ENCODE peak calls at places on chromosomes 6 and 20, in five cellular contexts. V is lower lobe of right lung, M is tibial artery, R is OCI-LY7, P is A549. N is an unnamed sample.

GRCh38 chr6:129519750-129520149 is 190.2 kb downstream of the ARHGAP18 start:
- DNase-seq in V (no peak), M (no peak), R (no peak), P (no peak), N (no peak)

GRCh38 chr20:40134176-40134575 is 554.9 kb downstream of the MAFB start:
- DNase-seq in V (no peak), M (no peak), R (no peak), P (no peak), N (no peak)

GRCh38 chr20:63940472-63941266 is 15.5 kb downstream of the UCKL1 start:
- DNase-seq in V (peak; percentile 47), M (peak; percentile 64), R (no peak), P (no peak), N (peak; percentile 15)

GRCh38 chr6:137715589-137716045 is 151.4 kb upstream of the TNFAIP3 start:
- DNase-seq in V (no peak), M (no peak), R (no peak), P (no peak), N (no peak)

GRCh38 chr6:11460001-11460668 is 77.4 kb upstream of the TMEM170B start:
- DNase-seq in V (no peak), M (no peak), R (peak; percentile 56), P (peak; percentile 34), N (no peak)

GRCh38 chr6:155589190-155589589 is 133.6 kb upstream of the NOX3 start:
- DNase-seq in V (no peak), M (no peak), R (no peak), P (no peak), N (no peak)

GRCh38 chr20:50313223-50313820 is 122.7 kb downstream of the CEBPB start:
- DNase-seq in V (no peak), M (peak; percentile 39), R (no peak), P (peak; percentile 85), N (no peak)

GRCh38 chr20:62668441-62669027 is 26.2 kb downstream of the SLCO4A1 start:
- DNase-seq in V (no peak), M (peak; percentile 79), R (peak; percentile 24), P (peak; percentile 72), N (peak; percentile 66)

GRCh38 chr6:34969662-34970265 is 80.7 kb downstream of the ANKS1A start:
- DNase-seq in V (no peak), M (no peak), R (no peak), P (no peak), N (no peak)

GRCh38 chr20:45857836-45858250 is 429 bp downstream of the ZSWIM3 start:
- DNase-seq in V (no peak), M (no peak), R (peak; percentile 58), P (no peak), N (no peak)

GRCh38 chr20:6698056-6698455 is 69.4 kb upstream of the BMP2 start:
- DNase-seq in V (no peak), M (no peak), R (no peak), P (no peak), N (no peak)

GRCh38 chr6:158769696-158770446 is 49.3 kb downstream of the EZR start:
- DNase-seq in V (no peak), M (peak; percentile 52), R (no peak), P (no peak), N (peak; percentile 53)

GRCh38 chr20:57664476-57664875 is 44.2 kb upstream of the ZBP1 start:
- DNase-seq in V (peak; percentile 42), M (no peak), R (no peak), P (no peak), N (peak; percentile 13)

GRCh38 chr20:56400001-56400640 is 7.7 kb downstream of the CSTF1 start:
- DNase-seq in V (no peak), M (no peak), R (peak; percentile 66), P (peak; percentile 71), N (no peak)

GRCh38 chr20:63738687-63739128 is 868 bp upstream of the SLC2A4RG start:
- DNase-seq in V (peak; percentile 79), M (peak; percentile 88), R (peak; percentile 32), P (no peak), N (peak; percentile 77)

GRCh38 chr20:33053291-33054106 is at the start of gene BPIFB3:
- DNase-seq in V (no peak), M (no peak), R (no peak), P (no peak), N (no peak)

GRCh38 chr6:44223471-44224153 is at the start of gene SLC29A1:
- DNase-seq in V (peak; percentile 88), M (peak; percentile 93), R (peak; percentile 91), P (peak; percentile 69), N (peak; percentile 89)

GRCh38 chr6:30844118-30844535 is 40.2 kb upstream of the DDR1 start:
- DNase-seq in V (no peak), M (no peak), R (no peak), P (peak; percentile 33), N (no peak)

GRCh38 chr20:36572701-36573102 is 695 bp upstream of the TGIF2 start:
- DNase-seq in V (no peak), M (no peak), R (no peak), P (peak; percentile 19), N (no peak)

GRCh38 chr20:46099491-46100287 is 9.9 kb upstream of the NCOA5 start:
- DNase-seq in V (no peak), M (no peak), R (peak; percentile 20), P (no peak), N (peak; percentile 23)

GRCh38 chr6:130679684-130680083 is 147.5 kb upstream of the SMLR1 start:
- DNase-seq in V (no peak), M (no peak), R (no peak), P (no peak), N (no peak)

GRCh38 chr20:57734754-57735153 is 24.9 kb upstream of the PMEPA1 start:
- DNase-seq in V (no peak), M (no peak), R (no peak), P (no peak), N (no peak)

GRCh38 chr6:149763866-149764265 is 14.3 kb downstream of the PCMT1 start:
- DNase-seq in V (no peak), M (no peak), R (no peak), P (no peak), N (no peak)

GRCh38 chr6:73325656-73326055 is 28.4 kb downstream of the DPPA5 start:
- DNase-seq in V (no peak), M (no peak), R (peak; percentile 22), P (no peak), N (no peak)

GRCh38 chr6:139126255-139126654 is 8.6 kb upstream of the HECA start:
- DNase-seq in V (no peak), M (no peak), R (no peak), P (no peak), N (no peak)

GRCh38 chr6:136123464-136123863 is 126.6 kb downstream of the MTFR2 start:
- DNase-seq in V (no peak), M (no peak), R (no peak), P (no peak), N (no peak)

GRCh38 chr20:13749811-13750210 is 34.9 kb downstream of the ESF1 start:
- DNase-seq in V (no peak), M (no peak), R (no peak), P (no peak), N (no peak)

GRCh38 chr6:138833819-138834539 is 38.1 kb downstream of the ECT2L start:
- DNase-seq in V (no peak), M (no peak), R (no peak), P (no peak), N (peak; percentile 68)

GRCh38 chr6:30364591-30364990 is 19.6 kb downstream of the RPP21 start:
- DNase-seq in V (no peak), M (no peak), R (peak; percentile 11), P (peak; percentile 6), N (no peak)

DNA sequence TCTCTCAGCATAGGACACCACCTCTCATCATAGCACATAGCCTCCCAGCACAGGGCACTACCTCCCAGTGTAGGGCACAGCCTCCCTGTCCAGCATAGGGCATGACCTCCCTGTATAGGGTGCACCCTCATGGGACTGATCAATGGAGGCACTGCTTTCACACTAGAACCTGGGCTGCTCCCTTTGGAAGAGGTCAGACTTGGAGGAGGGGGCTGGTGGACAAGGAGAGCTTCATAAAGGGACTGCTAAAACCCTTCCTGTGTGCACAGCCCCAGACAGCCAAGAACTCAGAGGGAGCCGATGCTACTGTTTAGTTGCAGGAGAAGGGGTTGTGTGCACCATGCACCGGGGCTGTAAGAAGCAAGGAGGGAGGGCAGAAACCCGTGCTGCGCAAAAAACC is 21.9 kb upstream of the CST4 start:
- DNase-seq in V (no peak), M (no peak), R (no peak), P (no peak), N (no peak)
- TF ChIP-seq CTCF in V (no peak), M (no peak), R (no peak), P (no peak), N (no peak)

GRCh38 chr20:10443936-10444335 is 8.8 kb downstream of the SLX4IP start:
- DNase-seq in V (no peak), M (no peak), R (no peak), P (no peak), N (no peak)

GRCh38 chr20:10449270-10449669 is 14.2 kb downstream of the SLX4IP start:
- DNase-seq in V (no peak), M (no peak), R (no peak), P (no peak), N (no peak)

GRCh38 chr20:10445758-10446157 is 10.7 kb downstream of the SLX4IP start:
- DNase-seq in V (no peak), M (no peak), R (no peak), P (no peak), N (no peak)

GRCh38 chr20:10448270-10449156 is 13.4 kb downstream of the SLX4IP start:
- DNase-seq in V (no peak), M (no peak), R (no peak), P (no peak), N (no peak)

DNA sequence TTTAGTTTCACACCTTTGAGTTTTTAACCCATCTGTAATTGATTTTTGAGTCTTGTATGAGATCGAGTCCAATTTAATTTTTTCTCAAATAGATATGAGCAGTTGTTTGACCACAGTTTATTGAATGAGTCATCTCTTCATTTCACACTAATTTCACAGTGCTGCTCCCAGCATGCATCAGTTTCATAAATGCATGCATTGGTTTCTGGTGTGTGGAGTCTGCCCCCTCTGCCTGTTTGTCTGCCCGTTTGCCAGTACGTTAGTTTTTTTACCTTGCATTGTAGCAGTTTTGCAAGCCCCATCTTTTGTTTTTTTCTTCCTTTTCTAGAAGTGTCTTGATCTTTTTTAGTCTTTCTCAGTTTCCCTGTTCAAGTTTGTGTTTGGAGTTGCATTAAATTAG is 11.9 kb downstream of the SLX4IP start:
- DNase-seq in V (no peak), M (no peak), R (peak; percentile 54), P (peak; percentile 86), N (no peak)
- H3K27ac ChIP-seq in V (no peak overlapping the region), M (no peak overlapping the region), R (no peak overlapping the region), P (peak overlapping the region; percentile 78), N (no peak overlapping the region)

GRCh38 chr6:51892339-51892738 is 195.1 kb downstream of the PKHD1 start:
- DNase-seq in V (no peak), M (no peak), R (no peak), P (no peak), N (no peak)
- H3K9me3 ChIP-seq in V (no peaks in the 10 kb centered on the region), M (no peaks in the 10 kb centered on the region), R (no peaks in the 10 kb centered on the region), P (no peaks in the 10 kb centered on the region), N (no peaks in the 10 kb centered on the region)

GRCh38 chr6:152957796-152958195 is 25.0 kb downstream of the FBXO5 start:
- DNase-seq in V (no peak), M (no peak), R (no peak), P (no peak), N (no peak)

GRCh38 chr6:152952045-152952444 is 30.8 kb downstream of the FBXO5 start:
- DNase-seq in V (no peak), M (no peak), R (no peak), P (no peak), N (no peak)

GRCh38 chr6:152950240-152950639 is 32.6 kb downstream of the FBXO5 start:
- DNase-seq in V (no peak), M (no peak), R (no peak), P (no peak), N (no peak)

GRCh38 chr6:152952866-152953509 is 29.9 kb downstream of the FBXO5 start:
- DNase-seq in V (no peak), M (no peak), R (peak; percentile 46), P (peak; percentile 44), N (no peak)

GRCh38 chr6:152954443-152954842 is 28.4 kb downstream of the FBXO5 start:
- DNase-seq in V (no peak), M (no peak), R (no peak), P (peak; percentile 7), N (no peak)
- TF ChIP-seq CTCF in V (no peak), M (no peak), R (peak; percentile 41), P (no peak), N (no peak)